ENCODE peak calls at places on chromosome 21, in eight cellular contexts. Q, Z, X, P, L, C, F and D are unnamed samples.

GRCh38 chr21:40029888-40030287 is 162.7 kb downstream of the PCP4 start:
- DNase-seq in Q (no peak), Z (no peak), X (no peak), P (no peak), L (no peak), C (no peak), F (no peak), D (no peak)

GRCh38 chr21:21860888-21861287 is 862.7 kb downstream of the NCAM2 start:
- DNase-seq in Q (no peak), Z (no peak), X (no peak), P (no peak), L (no peak), C (no peak), F (peak), D (no peak)

GRCh38 chr21:41783476-41784150 is 16.8 kb upstream of the RIPK4 start:
- DNase-seq in Q (no peak), Z (no peak), X (no peak), P (peak), L (no peak), C (no peak), F (no peak), D (peak)

GRCh38 chr21:17045214-17045835 is 467.5 kb upstream of the CXADR start:
- DNase-seq in Q (peak), Z (peak), X (no peak), P (no peak), L (no peak), C (no peak), F (peak), D (peak)

GRCh38 chr21:31509108-31510017 is 150.1 kb upstream of the SOD1 start:
- DNase-seq in Q (no peak), Z (peak), X (no peak), P (peak), L (peak), C (no peak), F (peak), D (no peak)

GRCh38 chr21:28454978-28455600 is 537.6 kb downstream of the LTN1 start:
- DNase-seq in Q (no peak), Z (no peak), X (no peak), P (no peak), L (no peak), C (no peak), F (no peak), D (peak)

GRCh38 chr21:31986035-31986856 is 113.4 kb downstream of the HUNK start:
- DNase-seq in Q (no peak), Z (no peak), X (no peak), P (no peak), L (no peak), C (no peak), F (no peak), D (no peak)

GRCh38 chr21:31557956-31558838 is 101.3 kb upstream of the SOD1 start:
- DNase-seq in Q (no peak), Z (peak), X (no peak), P (peak), L (peak), C (no peak), F (peak), D (no peak)

GRCh38 chr21:39430457-39430856 is 15.1 kb downstream of the LCA5L start:
- DNase-seq in Q (peak), Z (peak), X (no peak), P (no peak), L (no peak), C (no peak), F (no peak), D (no peak)

GRCh38 chr21:26849428-26850115 is 4.4 kb upstream of the ADAMTS1 start:
- DNase-seq in Q (peak), Z (peak), X (no peak), P (peak), L (no peak), C (no peak), F (peak), D (peak)

GRCh38 chr21:41973861-41974751 is 20.3 kb upstream of the C2CD2 start:
- DNase-seq in Q (no peak), Z (peak), X (no peak), P (no peak), L (no peak), C (peak), F (peak), D (no peak)

GRCh38 chr21:41677671-41678015 is 89.2 kb downstream of the RIPK4 start:
- DNase-seq in Q (no peak), Z (no peak), X (no peak), P (no peak), L (no peak), C (no peak), F (no peak), D (no peak)

GRCh38 chr21:43206231-43207042 is 37.6 kb downstream of the CRYAA start:
- DNase-seq in Q (no peak), Z (no peak), X (no peak), P (no peak), L (no peak), C (no peak), F (no peak), D (no peak)

GRCh38 chr21:35475006-35475405 is 425.9 kb upstream of the RUNX1 start:
- DNase-seq in Q (no peak), Z (no peak), X (no peak), P (no peak), L (no peak), C (no peak), F (peak), D (peak)

GRCh38 chr21:16851054-16851453 is 661.8 kb upstream of the CXADR start:
- DNase-seq in Q (no peak), Z (peak), X (no peak), P (no peak), L (no peak), C (no peak), F (no peak), D (no peak)

GRCh38 chr21:45322231-45322959 is 34.7 kb upstream of the POFUT2 start:
- DNase-seq in Q (no peak), Z (no peak), X (peak), P (peak), L (peak), C (no peak), F (no peak), D (no peak)

GRCh38 chr21:30482130-30482529 is 2.0 kb upstream of the KRTAP19-1 start:
- DNase-seq in Q (peak), Z (no peak), X (no peak), P (no peak), L (no peak), C (no peak), F (no peak), D (no peak)

GRCh38 chr21:16187603-16188002 is 457.8 kb downstream of the USP25 start:
- DNase-seq in Q (no peak), Z (no peak), X (no peak), P (no peak), L (no peak), C (no peak), F (no peak), D (no peak)

GRCh38 chr21:28537371-28538079 is 455.2 kb downstream of the LTN1 start:
- DNase-seq in Q (no peak), Z (no peak), X (no peak), P (no peak), L (no peak), C (no peak), F (peak), D (peak)

GRCh38 chr21:38948981-38949380 is 143.3 kb downstream of the ETS2 start:
- DNase-seq in Q (no peak), Z (no peak), X (no peak), P (no peak), L (no peak), C (no peak), F (no peak), D (no peak)

GRCh38 chr21:15241997-15242767 is 177.4 kb upstream of the NRIP1 start:
- DNase-seq in Q (no peak), Z (peak), X (no peak), P (no peak), L (no peak), C (no peak), F (no peak), D (no peak)

GRCh38 chr21:35862969-35863368 is 197.4 kb downstream of the SETD4 start:
- DNase-seq in Q (no peak), Z (no peak), X (no peak), P (no peak), L (no peak), C (no peak), F (no peak), D (no peak)

GRCh38 chr21:35488941-35489340 is 439.8 kb upstream of the RUNX1 start:
- DNase-seq in Q (no peak), Z (no peak), X (no peak), P (no peak), L (no peak), C (no peak), F (peak), D (no peak)

GRCh38 chr21:30829659-30830058 is at the start of gene KRTAP7-1:
- DNase-seq in Q (no peak), Z (no peak), X (no peak), P (no peak), L (no peak), C (no peak), F (no peak), D (no peak)

GRCh38 chr21:16423921-16424320 is 694.1 kb downstream of the USP25 start:
- DNase-seq in Q (no peak), Z (no peak), X (no peak), P (no peak), L (no peak), C (no peak), F (no peak), D (peak)

GRCh38 chr21:27700974-27701614 is 734.2 kb upstream of the ADAMTS5 start:
- DNase-seq in Q (peak), Z (peak), X (peak), P (peak), L (peak), C (peak), F (peak), D (peak)

GRCh38 chr21:41883582-41883981 is 4.4 kb upstream of the PRDM15 start:
- DNase-seq in Q (no peak), Z (no peak), X (no peak), P (no peak), L (no peak), C (no peak), F (no peak), D (no peak)

GRCh38 chr21:14070968-14071367 is 139.8 kb downstream of the LIPI start:
- DNase-seq in Q (no peak), Z (no peak), X (no peak), P (no peak), L (no peak), C (no peak), F (no peak), D (no peak)

GRCh38 chr21:14073615-14074014 is 137.1 kb downstream of the LIPI start:
- DNase-seq in Q (no peak), Z (no peak), X (no peak), P (no peak), L (no peak), C (no peak), F (no peak), D (no peak)

GRCh38 chr21:14071902-14072734 is 138.6 kb downstream of the LIPI start:
- DNase-seq in Q (no peak), Z (no peak), X (no peak), P (no peak), L (no peak), C (no peak), F (no peak), D (no peak)

GRCh38 chr21:14074177-14074576 is 136.6 kb downstream of the LIPI start:
- DNase-seq in Q (no peak), Z (no peak), X (no peak), P (no peak), L (no peak), C (no peak), F (no peak), D (no peak)

GRCh38 chr21:14072761-14073535 is 137.8 kb downstream of the LIPI start:
- DNase-seq in Q (no peak), Z (peak), X (no peak), P (no peak), L (no peak), C (no peak), F (no peak), D (no peak)
- TF ChIP-seq CTCF in Q (no peak), Z (peak), X (no peak), P (no peak), L (no peak), C (no peak), F (no peak), D (no peak)

DNA sequence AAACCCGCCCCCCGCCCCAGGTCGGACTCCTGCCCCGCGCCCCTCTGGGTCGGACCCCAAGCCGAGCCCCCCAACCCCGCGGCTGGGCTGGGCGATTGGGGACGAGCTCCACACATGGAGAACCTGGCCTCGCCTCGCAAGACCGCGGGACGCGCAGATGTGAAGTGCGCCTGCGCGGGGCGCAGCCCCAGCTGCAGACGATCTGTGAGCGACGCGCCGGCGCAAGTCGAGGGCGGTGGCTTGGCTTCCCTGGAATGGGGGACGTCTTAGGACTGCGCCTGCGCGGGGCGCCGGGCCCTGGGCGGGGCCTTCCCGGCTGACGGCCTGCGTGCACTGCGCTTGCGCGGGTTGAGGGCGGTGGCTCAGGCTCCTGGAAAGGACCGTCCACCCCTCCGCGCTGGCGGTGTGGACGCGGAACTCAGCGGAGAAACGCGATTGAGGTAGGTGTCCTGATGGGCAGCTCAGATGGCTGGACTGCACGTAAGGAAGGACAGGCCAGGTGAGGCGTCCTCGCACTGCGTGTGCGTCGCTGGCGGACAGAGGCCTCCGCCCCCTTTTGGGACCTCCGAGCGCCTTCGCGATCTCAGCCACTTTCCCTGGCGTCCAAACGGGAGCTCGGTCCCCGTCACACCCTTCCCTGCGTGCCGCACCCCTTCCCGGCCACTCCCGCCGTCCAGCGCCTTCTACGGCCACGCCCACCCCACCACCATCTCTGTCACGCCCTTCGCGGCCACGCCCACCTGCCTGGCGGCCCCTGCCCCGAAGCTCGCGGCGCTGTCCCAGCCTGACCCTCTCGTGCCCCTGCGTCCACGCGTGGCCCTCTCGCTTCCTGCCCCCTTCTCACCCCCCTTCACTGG is at the start of gene PRMT2:
- DNase-seq in Q (peak), Z (peak), X (peak), P (peak), L (peak), C (peak), F (peak), D (peak)
- TF ChIP-seq CTCF in Q (no peak), Z (no peak), X (no peak), P (no peak), L (no peak), C (no peak), F (no peak), D (no peak)

GRCh38 chr21:24076179-24076578 is 1531.1 kb downstream of the MRPL39 start:
- DNase-seq in Q (no peak), Z (no peak), X (no peak), P (no peak), L (no peak), C (no peak), F (peak), D (peak)
- TF ChIP-seq CTCF in Q (no peak), Z (no peak), X (no peak), P (peak), L (no peak), C (no peak), F (peak), D (no peak)

GRCh38 chr21:33985117-33986050 is 69.8 kb upstream of the ATP5PO start:
- DNase-seq in Q (no peak), Z (no peak), X (no peak), P (no peak), L (no peak), C (no peak), F (no peak), D (no peak)
- TF ChIP-seq CTCF in Q (no peak), Z (no peak), X (no peak), P (no peak), L (no peak), C (no peak), F (no peak), D (no peak)

DNA sequence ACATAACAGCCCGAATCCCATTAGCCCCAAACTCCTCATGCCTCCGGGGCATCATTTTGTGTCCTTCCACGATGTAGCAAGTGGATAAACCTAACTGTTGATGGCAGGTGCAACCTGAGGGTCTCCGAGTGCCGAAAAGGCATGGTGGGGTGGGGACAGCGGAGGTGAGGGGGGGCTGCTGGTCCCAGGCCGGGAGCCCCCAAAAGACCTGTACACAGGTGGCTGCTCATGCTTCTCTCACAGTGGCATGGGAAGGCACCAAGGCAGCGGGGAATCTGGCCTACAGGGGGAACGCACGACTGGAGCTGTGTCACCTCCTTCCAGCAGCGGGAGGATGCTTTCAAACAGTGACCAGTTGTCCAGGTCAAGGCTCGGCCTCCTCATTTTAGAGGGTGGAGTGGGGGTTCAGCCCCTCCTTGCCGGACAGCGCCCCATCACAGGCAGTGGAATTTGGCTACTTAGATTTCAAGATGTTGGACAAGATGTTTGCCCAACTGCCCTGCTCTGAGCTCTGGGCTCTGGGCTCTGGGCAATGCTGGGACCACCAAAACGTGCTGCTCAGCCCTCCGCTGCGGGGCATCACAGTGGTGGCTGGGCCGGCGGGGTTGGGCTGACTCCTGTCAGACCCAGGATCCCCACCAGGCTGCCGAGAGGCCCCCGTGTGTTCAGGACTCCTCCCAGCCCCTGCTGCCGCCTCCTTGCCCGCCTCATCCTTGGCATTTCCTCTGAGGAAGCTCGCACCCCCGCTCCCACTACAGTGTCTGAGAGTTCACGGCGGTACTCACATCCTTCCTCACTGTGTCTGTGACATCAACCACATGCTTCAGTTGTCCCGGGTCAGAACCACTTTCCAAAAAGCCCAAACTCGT is 7.6 kb downstream of the DNMT3L start:
- DNase-seq in Q (no peak), Z (no peak), X (no peak), P (no peak), L (no peak), C (no peak), F (no peak), D (no peak)
- TF ChIP-seq CTCF in Q (no peak), Z (no peak), X (no peak), P (no peak), L (no peak), C (no peak), F (no peak), D (no peak)

GRCh38 chr21:36966066-36966845 is at the start of gene HLCS:
- DNase-seq in Q (peak), Z (peak), X (peak), P (peak), L (peak), C (peak), F (peak), D (peak)

GRCh38 chr21:36965720-36966065 is 776 bp downstream of the HLCS start:
- DNase-seq in Q (no peak), Z (no peak), X (no peak), P (no peak), L (no peak), C (no peak), F (no peak), D (peak)

GRCh38 chr21:36964832-36965719 is 1.4 kb downstream of the HLCS start:
- DNase-seq in Q (no peak), Z (no peak), X (no peak), P (no peak), L (no peak), C (no peak), F (no peak), D (peak)

GRCh38 chr21:36962098-36962780 is 4.2 kb downstream of the HLCS start:
- DNase-seq in Q (no peak), Z (no peak), X (no peak), P (no peak), L (no peak), C (no peak), F (no peak), D (no peak)

DNA sequence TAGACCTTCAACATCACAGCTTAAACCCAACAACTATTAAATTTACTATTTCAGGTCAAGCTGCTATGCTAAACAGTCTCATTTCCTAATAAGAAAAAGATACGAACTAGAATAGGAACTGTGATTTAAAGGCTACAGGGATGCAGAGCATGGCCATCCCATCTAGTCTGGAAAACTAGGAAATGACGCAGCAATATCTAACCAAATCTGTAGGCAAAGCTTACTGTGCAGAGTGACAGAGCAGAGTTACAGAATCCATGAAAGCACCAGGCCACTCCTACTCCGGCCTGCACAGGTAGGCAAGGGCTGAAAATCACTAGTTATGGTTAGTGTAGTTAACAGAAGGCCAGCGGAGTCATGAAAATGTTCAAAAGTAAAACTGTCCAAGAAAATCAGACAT is 2.1 kb downstream of the HLCS start:
- DNase-seq in Q (no peak), Z (no peak), X (no peak), P (no peak), L (no peak), C (no peak), F (no peak), D (no peak)
- TF ChIP-seq CTCF in Q (no peak), Z (no peak), X (no peak), P (no peak), L (no peak), C (no peak), F (no peak), D (no peak)

GRCh38 chr21:33857846-33858671 is 57.5 kb downstream of the ATP5PO start:
- DNase-seq in Q (no peak), Z (peak), X (no peak), P (no peak), L (no peak), C (no peak), F (no peak), D (no peak)
- TF ChIP-seq CTCF in Q (no peak), Z (no peak), X (no peak), P (no peak), L (no peak), C (no peak), F (no peak), D (no peak)